ENCODE peak calls at places on chromosomes 11 and 22, in eight cellular contexts. One of them, this sample, is unnamed.

GRCh38 chr11:81211050-81211449 is 1522.6 kb downstream of the FAM181B start:
- DNase-seq in anterior cingulate cortex: no peak
- DNase-seq in AG09309: no peak
- DNase-seq in AG20443: no peak
- DNase-seq in ELR: no peak
- DNase-seq in stimulated activated CD4-positive, alpha-beta T cell treated with anti-CD3 and anti-CD28 coated beads, Interleukin-12 subunit alpha, Interleukin-12 subunit beta, amount 100 ng/mL, for 48 hours: no peak
- DNase-seq in GDM1: no peak
- DNase-seq in fibroblast of mammary gland: peak
- DNase-seq in this sample: no peak

GRCh38 chr11:28463826-28464225 is 355.6 kb downstream of the METTL15 start:
- DNase-seq in AG09309: no peak
- DNase-seq in GDM1: no peak
- DNase-seq in stimulated activated CD4-positive, alpha-beta T cell treated with anti-CD3 and anti-CD28 coated beads, Interleukin-12 subunit alpha, Interleukin-12 subunit beta, amount 100 ng/mL, for 48 hours: no peak
- DNase-seq in ELR: peak
- DNase-seq in fibroblast of mammary gland: peak
- DNase-seq in anterior cingulate cortex: no peak
- DNase-seq in AG20443: no peak
- DNase-seq in this sample: peak

GRCh38 chr22:39954584-39955055 is 5.6 kb upstream of the TMA7B start:
- DNase-seq in GDM1: no peak
- DNase-seq in AG09309: peak
- DNase-seq in stimulated activated CD4-positive, alpha-beta T cell treated with anti-CD3 and anti-CD28 coated beads, Interleukin-12 subunit alpha, Interleukin-12 subunit beta, amount 100 ng/mL, for 48 hours: no peak
- DNase-seq in ELR: peak
- DNase-seq in anterior cingulate cortex: no peak
- DNase-seq in AG20443: no peak
- DNase-seq in fibroblast of mammary gland: peak
- DNase-seq in this sample: peak

GRCh38 chr11:102783720-102784119 is 3.3 kb upstream of the MMP10 start:
- DNase-seq in anterior cingulate cortex: no peak
- DNase-seq in ELR: no peak
- DNase-seq in AG09309: no peak
- DNase-seq in stimulated activated CD4-positive, alpha-beta T cell treated with anti-CD3 and anti-CD28 coated beads, Interleukin-12 subunit alpha, Interleukin-12 subunit beta, amount 100 ng/mL, for 48 hours: no peak
- DNase-seq in fibroblast of mammary gland: no peak
- DNase-seq in AG20443: no peak
- DNase-seq in GDM1: no peak
- DNase-seq in this sample: no peak

GRCh38 chr22:20021196-20022181 is 579 bp downstream of the TANGO2 start:
- DNase-seq in stimulated activated CD4-positive, alpha-beta T cell treated with anti-CD3 and anti-CD28 coated beads, Interleukin-12 subunit alpha, Interleukin-12 subunit beta, amount 100 ng/mL, for 48 hours: no peak
- DNase-seq in AG09309: peak
- DNase-seq in ELR: peak
- DNase-seq in anterior cingulate cortex: peak
- DNase-seq in GDM1: no peak
- DNase-seq in AG20443: peak
- DNase-seq in fibroblast of mammary gland: peak
- DNase-seq in this sample: peak

GRCh38 chr11:57453543-57454177 is 6.7 kb upstream of the RTN4RL2 start:
- DNase-seq in ELR: no peak
- DNase-seq in stimulated activated CD4-positive, alpha-beta T cell treated with anti-CD3 and anti-CD28 coated beads, Interleukin-12 subunit alpha, Interleukin-12 subunit beta, amount 100 ng/mL, for 48 hours: no peak
- DNase-seq in anterior cingulate cortex: no peak
- DNase-seq in AG09309: no peak
- DNase-seq in GDM1: no peak
- DNase-seq in AG20443: no peak
- DNase-seq in fibroblast of mammary gland: no peak
- DNase-seq in this sample: no peak

GRCh38 chr11:57638005-57638760 is 11.5 kb downstream of the YPEL4 start:
- DNase-seq in fibroblast of mammary gland: peak
- DNase-seq in AG09309: peak
- DNase-seq in anterior cingulate cortex: peak
- DNase-seq in AG20443: peak
- DNase-seq in GDM1: peak
- DNase-seq in ELR: peak
- DNase-seq in stimulated activated CD4-positive, alpha-beta T cell treated with anti-CD3 and anti-CD28 coated beads, Interleukin-12 subunit alpha, Interleukin-12 subunit beta, amount 100 ng/mL, for 48 hours: no peak
- DNase-seq in this sample: peak

GRCh38 chr11:85316967-85317366 is 310.2 kb downstream of the DLG2 start:
- DNase-seq in fibroblast of mammary gland: no peak
- DNase-seq in stimulated activated CD4-positive, alpha-beta T cell treated with anti-CD3 and anti-CD28 coated beads, Interleukin-12 subunit alpha, Interleukin-12 subunit beta, amount 100 ng/mL, for 48 hours: no peak
- DNase-seq in AG09309: no peak
- DNase-seq in ELR: no peak
- DNase-seq in AG20443: no peak
- DNase-seq in anterior cingulate cortex: peak
- DNase-seq in GDM1: peak
- DNase-seq in this sample: no peak

GRCh38 chr22:38107692-38108515 is 2.6 kb downstream of the BAIAP2L2 start:
- DNase-seq in GDM1: no peak
- DNase-seq in ELR: peak
- DNase-seq in AG20443: peak
- DNase-seq in stimulated activated CD4-positive, alpha-beta T cell treated with anti-CD3 and anti-CD28 coated beads, Interleukin-12 subunit alpha, Interleukin-12 subunit beta, amount 100 ng/mL, for 48 hours: no peak
- DNase-seq in anterior cingulate cortex: no peak
- DNase-seq in AG09309: no peak
- DNase-seq in fibroblast of mammary gland: no peak
- DNase-seq in this sample: peak

GRCh38 chr11:88231894-88232482 is 56.7 kb upstream of the RAB38 start:
- DNase-seq in fibroblast of mammary gland: peak
- DNase-seq in ELR: peak
- DNase-seq in GDM1: peak
- DNase-seq in AG20443: peak
- DNase-seq in anterior cingulate cortex: no peak
- DNase-seq in AG09309: peak
- DNase-seq in stimulated activated CD4-positive, alpha-beta T cell treated with anti-CD3 and anti-CD28 coated beads, Interleukin-12 subunit alpha, Interleukin-12 subunit beta, amount 100 ng/mL, for 48 hours: no peak
- DNase-seq in this sample: peak

GRCh38 chr11:62544521-62545436 is 1.8 kb downstream of the AHNAK start:
- DNase-seq in GDM1: no peak
- DNase-seq in AG20443: no peak
- DNase-seq in stimulated activated CD4-positive, alpha-beta T cell treated with anti-CD3 and anti-CD28 coated beads, Interleukin-12 subunit alpha, Interleukin-12 subunit beta, amount 100 ng/mL, for 48 hours: no peak
- DNase-seq in AG09309: no peak
- DNase-seq in anterior cingulate cortex: no peak
- DNase-seq in ELR: peak
- DNase-seq in fibroblast of mammary gland: no peak
- DNase-seq in this sample: peak

GRCh38 chr22:49548356-49549202 is 279.1 kb downstream of the BRD1 start:
- DNase-seq in AG09309: no peak
- DNase-seq in ELR: no peak
- DNase-seq in stimulated activated CD4-positive, alpha-beta T cell treated with anti-CD3 and anti-CD28 coated beads, Interleukin-12 subunit alpha, Interleukin-12 subunit beta, amount 100 ng/mL, for 48 hours: no peak
- DNase-seq in GDM1: no peak
- DNase-seq in fibroblast of mammary gland: no peak
- DNase-seq in anterior cingulate cortex: no peak
- DNase-seq in AG20443: no peak
- DNase-seq in this sample: no peak